ENCODE peak calls at places on chromosomes 6 and 20, in five cellular contexts. One of them, this sample, is unnamed.

GRCh38 chr6:135906542-135906941 is 55.0 kb downstream of the PDE7B start:
- DNase-seq in AG04450: no peak
- DNase-seq in tibial nerve: no peak
- DNase-seq in Peyer's patch: no peak
- DNase-seq in psoas muscle: no peak
- DNase-seq in this sample: peak

GRCh38 chr6:86963352-86963751 is 26.0 kb downstream of the HTR1E start:
- DNase-seq in AG04450: no peak
- DNase-seq in tibial nerve: no peak
- DNase-seq in Peyer's patch: no peak
- DNase-seq in psoas muscle: no peak
- DNase-seq in this sample: no peak

GRCh38 chr6:77457720-77458349 is 5.5 kb downstream of the HTR1B start:
- DNase-seq in AG04450: peak
- DNase-seq in tibial nerve: peak
- DNase-seq in Peyer's patch: peak
- DNase-seq in psoas muscle: peak
- DNase-seq in this sample: peak

GRCh38 chr6:154738561-154738961 is 5.3 kb downstream of the SCAF8 start:
- DNase-seq in AG04450: no peak
- DNase-seq in tibial nerve: no peak
- DNase-seq in Peyer's patch: no peak
- DNase-seq in psoas muscle: no peak
- DNase-seq in this sample: no peak

GRCh38 chr6:139149383-139149782 is 14.5 kb downstream of the HECA start:
- DNase-seq in AG04450: no peak
- DNase-seq in tibial nerve: no peak
- DNase-seq in Peyer's patch: no peak
- DNase-seq in psoas muscle: no peak
- DNase-seq in this sample: no peak

GRCh38 chr6:130973521-130974277 is 89.3 kb downstream of the EPB41L2 start:
- DNase-seq in AG04450: no peak
- DNase-seq in tibial nerve: no peak
- DNase-seq in Peyer's patch: no peak
- DNase-seq in psoas muscle: no peak
- DNase-seq in this sample: no peak

GRCh38 chr6:54899986-54900385 is 53.4 kb downstream of the FAM83B start:
- DNase-seq in AG04450: no peak
- DNase-seq in tibial nerve: no peak
- DNase-seq in Peyer's patch: no peak
- DNase-seq in psoas muscle: no peak
- DNase-seq in this sample: no peak

GRCh38 chr6:81788748-81789147 is 36.3 kb upstream of the TENT5A start:
- DNase-seq in AG04450: no peak
- DNase-seq in tibial nerve: no peak
- DNase-seq in Peyer's patch: no peak
- DNase-seq in psoas muscle: no peak
- DNase-seq in this sample: no peak

GRCh38 chr20:20546402-20546801 is 166.0 kb downstream of the RALGAPA2 start:
- DNase-seq in AG04450: no peak
- DNase-seq in tibial nerve: no peak
- DNase-seq in Peyer's patch: no peak
- DNase-seq in psoas muscle: no peak
- DNase-seq in this sample: peak

GRCh38 chr6:7673063-7673536 is 52.8 kb upstream of the BMP6 start:
- DNase-seq in AG04450: no peak
- DNase-seq in tibial nerve: peak
- DNase-seq in Peyer's patch: no peak
- DNase-seq in psoas muscle: peak
- DNase-seq in this sample: peak

GRCh38 chr6:3370361-3371221 is 86.3 kb downstream of the SLC22A23 start:
- DNase-seq in AG04450: no peak
- DNase-seq in tibial nerve: no peak
- DNase-seq in Peyer's patch: no peak
- DNase-seq in psoas muscle: no peak
- DNase-seq in this sample: no peak

GRCh38 chr6:63268574-63268973 is 51.2 kb downstream of the LGSN start:
- DNase-seq in AG04450: no peak
- DNase-seq in tibial nerve: no peak
- DNase-seq in Peyer's patch: no peak
- DNase-seq in psoas muscle: no peak
- DNase-seq in this sample: no peak

GRCh38 chr6:3363296-3364025 is 93.4 kb downstream of the SLC22A23 start:
- DNase-seq in AG04450: no peak
- DNase-seq in tibial nerve: no peak
- DNase-seq in Peyer's patch: no peak
- DNase-seq in psoas muscle: no peak
- DNase-seq in this sample: peak

GRCh38 chr20:44601801-44602204 is 19.4 kb downstream of the PKIG start:
- DNase-seq in AG04450: peak
- DNase-seq in tibial nerve: peak
- DNase-seq in Peyer's patch: no peak
- DNase-seq in psoas muscle: peak
- DNase-seq in this sample: no peak

GRCh38 chr20:33015114-33015491 is 7.6 kb downstream of the BPIFB2 start:
- DNase-seq in AG04450: no peak
- DNase-seq in tibial nerve: no peak
- DNase-seq in Peyer's patch: no peak
- DNase-seq in psoas muscle: no peak
- DNase-seq in this sample: no peak

GRCh38 chr6:133980168-133980567 is 27.1 kb downstream of the TBPL1 start:
- DNase-seq in AG04450: no peak
- DNase-seq in tibial nerve: no peak
- DNase-seq in Peyer's patch: no peak
- DNase-seq in psoas muscle: no peak
- DNase-seq in this sample: no peak

GRCh38 chr6:139588076-139588639 is 213.7 kb upstream of the CITED2 start:
- DNase-seq in AG04450: no peak
- DNase-seq in tibial nerve: no peak
- DNase-seq in Peyer's patch: no peak
- DNase-seq in psoas muscle: no peak
- DNase-seq in this sample: no peak

GRCh38 chr20:17823382-17824144 is 123.8 kb downstream of the BANF2 start:
- DNase-seq in AG04450: no peak
- DNase-seq in tibial nerve: no peak
- DNase-seq in Peyer's patch: no peak
- DNase-seq in psoas muscle: no peak
- DNase-seq in this sample: no peak

GRCh38 chr6:85096976-85097375 is 332.6 kb upstream of the TBX18 start:
- DNase-seq in AG04450: no peak
- DNase-seq in tibial nerve: no peak
- DNase-seq in Peyer's patch: no peak
- DNase-seq in psoas muscle: no peak
- DNase-seq in this sample: no peak

GRCh38 chr6:13113956-13114593 is 214.3 kb downstream of the TBC1D7 start:
- DNase-seq in AG04450: no peak
- DNase-seq in tibial nerve: no peak
- DNase-seq in Peyer's patch: no peak
- DNase-seq in psoas muscle: no peak
- DNase-seq in this sample: no peak
- H3K27ac ChIP-seq in AG04450: no peak
- H3K27ac ChIP-seq in tibial nerve: no peak
- H3K27ac ChIP-seq in Peyer's patch: no peak
- H3K27ac ChIP-seq in psoas muscle: no peak
- H3K27ac ChIP-seq in this sample: no peak

DNA sequence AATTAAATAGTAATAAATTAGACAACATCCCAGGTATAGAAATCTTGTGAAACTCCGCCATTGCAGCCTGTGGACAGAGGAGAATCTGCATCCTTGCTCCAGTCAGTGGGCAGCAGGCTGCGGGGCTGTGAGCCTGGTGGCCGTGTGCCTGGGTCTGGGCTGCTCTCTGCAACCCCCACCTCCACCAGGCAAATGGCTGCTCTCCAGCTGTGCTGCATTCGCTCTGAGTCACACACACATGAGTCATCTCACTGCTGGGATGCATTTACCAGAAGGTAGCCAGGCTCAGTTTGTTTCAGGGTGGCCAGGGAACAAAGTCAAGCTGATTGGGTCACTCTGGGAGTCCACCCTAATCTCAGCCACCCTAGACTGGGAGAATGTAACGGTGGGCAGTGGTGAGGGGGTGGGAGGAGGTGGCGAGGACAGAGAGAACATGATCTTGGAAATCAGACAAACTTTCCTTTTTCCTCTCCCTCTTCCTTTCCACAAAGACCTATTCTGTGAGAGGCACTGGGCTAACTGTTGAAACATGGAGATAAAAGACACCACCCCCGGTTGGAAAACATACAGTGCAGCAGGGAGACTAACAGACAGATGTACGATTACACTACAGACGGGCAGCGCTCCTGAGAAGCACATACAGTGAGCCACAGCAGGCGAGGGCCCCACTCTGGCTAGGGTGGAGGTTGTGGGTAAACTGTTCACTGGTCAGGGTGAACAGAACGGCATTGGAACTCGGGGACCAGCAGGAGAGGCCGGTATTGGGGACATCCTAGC is 59.2 kb downstream of the TRAM2 start:
- DNase-seq in AG04450: peak
- DNase-seq in tibial nerve: peak
- DNase-seq in Peyer's patch: peak
- DNase-seq in psoas muscle: peak
- DNase-seq in this sample: peak
- TF ChIP-seq CTCF in AG04450: no peak
- TF ChIP-seq CTCF in tibial nerve: no peak
- TF ChIP-seq CTCF in Peyer's patch: no peak
- TF ChIP-seq CTCF in psoas muscle: no peak
- TF ChIP-seq CTCF in this sample: no peak

DNA sequence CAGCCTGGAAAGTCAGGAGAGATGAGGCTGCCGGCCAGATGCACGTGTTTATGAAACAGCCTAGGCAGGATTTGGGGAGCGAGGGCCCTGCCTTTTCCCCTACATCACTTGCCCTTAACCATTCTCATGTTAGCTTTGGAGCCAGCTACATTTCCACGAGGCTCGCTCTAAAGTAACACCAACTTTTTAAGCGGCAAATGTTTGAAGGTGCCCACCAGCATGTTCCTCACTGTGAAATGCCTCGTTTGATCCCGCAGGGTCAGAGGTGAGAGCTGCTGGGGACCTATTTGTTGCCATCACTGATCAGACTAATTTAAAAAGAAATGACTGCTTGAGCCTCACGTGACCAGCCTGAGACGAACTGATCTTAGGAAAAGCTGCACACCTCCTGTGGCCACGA is 51.6 kb upstream of the DACT2 start:
- DNase-seq in AG04450: no peak
- DNase-seq in tibial nerve: no peak
- DNase-seq in Peyer's patch: no peak
- DNase-seq in psoas muscle: no peak
- DNase-seq in this sample: no peak
- H3K27ac ChIP-seq in AG04450: no peak
- H3K27ac ChIP-seq in tibial nerve: no peak
- H3K27ac ChIP-seq in Peyer's patch: no peak
- H3K27ac ChIP-seq in psoas muscle: no peak
- H3K27ac ChIP-seq in this sample: no peak

DNA sequence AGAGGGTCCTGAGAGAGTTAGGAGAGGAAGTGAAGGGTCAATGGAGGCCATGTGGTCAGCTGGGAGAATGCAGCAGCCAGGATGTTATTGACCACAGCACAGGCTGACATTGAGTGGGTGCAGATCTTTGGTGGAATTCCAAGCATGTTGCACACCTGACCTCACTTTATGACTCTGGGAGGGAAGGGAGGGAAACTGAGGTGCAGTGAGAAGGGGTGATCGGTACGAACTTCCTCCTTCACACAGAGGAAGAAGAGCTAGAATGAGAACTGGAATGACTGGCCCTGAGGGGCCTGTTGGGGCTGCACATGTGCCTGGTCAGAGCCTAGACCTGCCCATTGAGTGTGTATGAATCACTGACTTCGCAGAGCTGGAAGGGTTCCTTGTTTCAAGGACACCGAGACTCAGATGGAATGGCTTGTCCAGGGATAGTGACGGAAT is 9.8 kb downstream of the FAM83D start:
- DNase-seq in AG04450: no peak
- DNase-seq in tibial nerve: no peak
- DNase-seq in Peyer's patch: no peak
- DNase-seq in psoas muscle: no peak
- DNase-seq in this sample: peak
- TF ChIP-seq CTCF in AG04450: no peak
- TF ChIP-seq CTCF in tibial nerve: no peak
- TF ChIP-seq CTCF in Peyer's patch: no peak
- TF ChIP-seq CTCF in psoas muscle: no peak
- TF ChIP-seq CTCF in this sample: no peak

GRCh38 chr6:156946370-156946936 is 169.3 kb downstream of the ARID1B start:
- DNase-seq in AG04450: no peak
- DNase-seq in tibial nerve: no peak
- DNase-seq in Peyer's patch: no peak
- DNase-seq in psoas muscle: no peak
- DNase-seq in this sample: no peak

GRCh38 chr6:156942266-156942665 is 165.1 kb downstream of the ARID1B start:
- DNase-seq in AG04450: no peak
- DNase-seq in tibial nerve: no peak
- DNase-seq in Peyer's patch: no peak
- DNase-seq in psoas muscle: no peak
- DNase-seq in this sample: no peak

GRCh38 chr6:156944412-156944811 is 167.2 kb downstream of the ARID1B start:
- DNase-seq in AG04450: no peak
- DNase-seq in tibial nerve: no peak
- DNase-seq in Peyer's patch: no peak
- DNase-seq in psoas muscle: no peak
- DNase-seq in this sample: no peak

GRCh38 chr6:156943167-156943566 is 166.0 kb downstream of the ARID1B start:
- DNase-seq in AG04450: no peak
- DNase-seq in tibial nerve: no peak
- DNase-seq in Peyer's patch: no peak
- DNase-seq in psoas muscle: no peak
- DNase-seq in this sample: no peak

DNA sequence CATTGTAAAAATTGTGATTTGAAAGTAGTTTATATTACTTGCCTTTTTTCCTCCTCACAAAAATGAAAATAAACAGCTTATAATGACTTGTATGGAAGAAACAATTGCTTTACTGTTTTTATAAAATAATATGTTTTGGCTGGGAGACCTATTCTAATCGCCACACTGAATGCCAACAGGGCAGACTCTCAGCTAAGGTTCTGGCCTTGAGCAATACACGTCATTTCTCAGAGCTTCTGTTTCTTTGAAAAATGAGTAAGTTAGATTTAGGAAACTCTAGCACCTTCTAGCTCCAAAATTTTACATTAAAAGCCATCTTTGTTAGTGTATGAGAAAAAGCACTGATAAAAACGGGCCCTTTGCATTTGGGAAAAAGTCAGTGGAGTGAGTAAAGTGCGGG is 166.6 kb downstream of the ARID1B start:
- DNase-seq in AG04450: no peak
- DNase-seq in tibial nerve: no peak
- DNase-seq in Peyer's patch: no peak
- DNase-seq in psoas muscle: no peak
- DNase-seq in this sample: no peak
- H3K27ac ChIP-seq in AG04450: no peak
- H3K27ac ChIP-seq in tibial nerve: no peak
- H3K27ac ChIP-seq in Peyer's patch: no peak
- H3K27ac ChIP-seq in psoas muscle: peak
- H3K27ac ChIP-seq in this sample: no peak

GRCh38 chr6:89590133-89590532 is 48.4 kb downstream of the LYRM2 start:
- DNase-seq in AG04450: no peak
- DNase-seq in tibial nerve: no peak
- DNase-seq in Peyer's patch: no peak
- DNase-seq in psoas muscle: no peak
- DNase-seq in this sample: no peak
- TF ChIP-seq CTCF in AG04450: no peak
- TF ChIP-seq CTCF in tibial nerve: no peak
- TF ChIP-seq CTCF in Peyer's patch: no peak
- TF ChIP-seq CTCF in psoas muscle: no peak
- TF ChIP-seq CTCF in this sample: no peak

This sample was measured in RWPE1.